ENCODE peak calls at places on chromosomes 6 and 20, in ten cellular contexts. W is Calu3; A is HCT116; C is A549; M is AG08395; X is stimulated activated CD4-positive, alpha-beta T cell treated with anti-CD3 and anti-CD28 coated beads, Interleukin-2, amount 100 ng/mL, for 48 hours; B is astrocyte of the cerebellum; P is activated T-helper 1 cell treated with anti-CD3 and anti-CD28 coated beads, Interleukin-2, amount 50 U/mL, for 16 hours; N is substantia nigra; Q is NCI-H460. R is an unnamed sample.
A peak's percentile ranks its signal among the peaks of the same experiment; 100 is the strongest.

GRCh38 chr6:157561929-157562810 is 181.2 kb downstream of the ZDHHC14 start:
- DNase-seq in W (no peak), A (no peak), C (no peak), M (no peak), X (no peak), B (no peak), P (no peak), N (no peak), Q (no peak), R (no peak)

GRCh38 chr6:111803384-111803783 is 69.9 kb downstream of the FYN start:
- DNase-seq in W (no peak), A (no peak), C (no peak), M (no peak), X (no peak), B (no peak), P (no peak), N (no peak), Q (no peak), R (no peak)

GRCh38 chr20:34921436-34921835 is 34.2 kb downstream of the GSS start:
- DNase-seq in W (no peak), A (no peak), C (no peak), M (peak; percentile 12), X (no peak), B (no peak), P (no peak), N (no peak), Q (no peak), R (no peak)

GRCh38 chr6:1770435-1770843 is 160.7 kb downstream of the FOXC1 start:
- DNase-seq in W (peak; percentile 54), A (no peak), C (no peak), M (peak; percentile 10), X (peak; percentile 13), B (peak; percentile 43), P (no peak), N (no peak), Q (no peak), R (no peak)

GRCh38 chr6:44275749-44276648 is 5.7 kb downstream of the TMEM151B start:
- DNase-seq in W (no peak), A (no peak), C (no peak), M (peak; percentile 22), X (no peak), B (no peak), P (no peak), N (no peak), Q (no peak), R (no peak)

GRCh38 chr6:2480267-2480966 is 235.0 kb upstream of the GMDS start:
- DNase-seq in W (no peak), A (no peak), C (no peak), M (no peak), X (no peak), B (no peak), P (no peak), N (no peak), Q (no peak), R (no peak)

GRCh38 chr20:47809561-47809960 is 24.3 kb upstream of the SULF2 start:
- DNase-seq in W (peak; percentile 95), A (no peak), C (no peak), M (no peak), X (no peak), B (no peak), P (no peak), N (no peak), Q (no peak), R (no peak)

GRCh38 chr20:17611540-17612286 is 41.8 kb downstream of the DSTN start:
- DNase-seq in W (peak; percentile 28), A (peak; percentile 6), C (peak; percentile 31), M (no peak), X (no peak), B (no peak), P (no peak), N (no peak), Q (peak; percentile 16), R (no peak)

GRCh38 chr6:168326294-168327261 is 7.0 kb upstream of the DACT2 start:
- DNase-seq in W (peak; percentile 20), A (no peak), C (no peak), M (no peak), X (no peak), B (no peak), P (no peak), N (no peak), Q (peak; percentile 30), R (no peak)

GRCh38 chr6:22353036-22353560 is 56.3 kb upstream of the PRL start:
- DNase-seq in W (no peak), A (no peak), C (no peak), M (no peak), X (no peak), B (no peak), P (no peak), N (no peak), Q (no peak), R (no peak)

GRCh38 chr6:39568896-39569295 is 156.3 kb downstream of the KIF6 start:
- DNase-seq in W (no peak), A (no peak), C (no peak), M (peak; percentile 60), X (no peak), B (peak; percentile 46), P (no peak), N (no peak), Q (no peak), R (no peak)

GRCh38 chr6:107642348-107643347 is 152.7 kb downstream of the SOBP start:
- DNase-seq in W (no peak), A (no peak), C (no peak), M (no peak), X (no peak), B (no peak), P (no peak), N (no peak), Q (no peak), R (no peak)

GRCh38 chr6:25342784-25343183 is 63.6 kb downstream of the CARMIL1 start:
- DNase-seq in W (no peak), A (no peak), C (peak; percentile 5), M (peak; percentile 44), X (no peak), B (no peak), P (no peak), N (no peak), Q (no peak), R (no peak)

GRCh38 chr6:10404107-10404798 is 10.6 kb downstream of the TFAP2A start:
- DNase-seq in W (peak; percentile 93), A (peak; percentile 92), C (peak; percentile 79), M (peak; percentile 99), X (peak; percentile 82), B (peak; percentile 71), P (peak; percentile 76), N (peak; percentile 75), Q (peak; percentile 93), R (peak; percentile 97)

GRCh38 chr6:114403858-114404257 is 61.0 kb upstream of the HS3ST5 start:
- DNase-seq in W (no peak), A (no peak), C (no peak), M (no peak), X (no peak), B (no peak), P (no peak), N (no peak), Q (no peak), R (no peak)

GRCh38 chr20:844473-845225 is 11.1 kb downstream of the FAM110A start:
- DNase-seq in W (no peak), A (peak; percentile 56), C (peak; percentile 73), M (peak; percentile 98), X (peak; percentile 74), B (peak; percentile 80), P (peak; percentile 81), N (no peak), Q (peak; percentile 56), R (peak; percentile 86)

GRCh38 chr20:21183722-21184121 is 57.8 kb downstream of the KIZ start:
- DNase-seq in W (no peak), A (no peak), C (no peak), M (peak; percentile 71), X (no peak), B (no peak), P (no peak), N (no peak), Q (no peak), R (no peak)

GRCh38 chr6:14799928-14800327 is 445.9 kb upstream of the JARID2 start:
- DNase-seq in W (peak; percentile 38), A (peak; percentile 89), C (peak; percentile 6), M (peak; percentile 54), X (no peak), B (peak; percentile 70), P (no peak), N (no peak), Q (no peak), R (no peak)

GRCh38 chr6:170019259-170020040 is 268.0 kb downstream of the ERMARD start:
- DNase-seq in W (no peak), A (no peak), C (no peak), M (peak; percentile 57), X (no peak), B (no peak), P (no peak), N (no peak), Q (no peak), R (peak; percentile 45)

GRCh38 chr20:41650221-41650948 is 32.2 kb upstream of the CHD6 start:
- DNase-seq in W (peak; percentile 56), A (no peak), C (no peak), M (no peak), X (no peak), B (no peak), P (no peak), N (no peak), Q (no peak), R (no peak)

GRCh38 chr6:39753745-39754084 is 28.5 kb upstream of the KIF6 start:
- DNase-seq in W (no peak), A (no peak), C (no peak), M (peak; percentile 51), X (no peak), B (no peak), P (no peak), N (no peak), Q (no peak), R (no peak)

GRCh38 chr6:20038805-20039204 is 173.5 kb downstream of the MBOAT1 start:
- DNase-seq in W (peak; percentile 35), A (no peak), C (no peak), M (no peak), X (no peak), B (no peak), P (no peak), N (no peak), Q (no peak), R (no peak)

GRCh38 chr6:150272976-150273315 is 95.9 kb upstream of the IYD start:
- DNase-seq in W (no peak), A (no peak), C (no peak), M (no peak), X (no peak), B (no peak), P (no peak), N (no peak), Q (no peak), R (no peak)

GRCh38 chr6:118890997-118891790 is 2.8 kb upstream of the ASF1A start:
- DNase-seq in W (no peak), A (no peak), C (no peak), M (no peak), X (no peak), B (no peak), P (no peak), N (no peak), Q (no peak), R (no peak)

GRCh38 chr6:150038202-150038830 is 13.0 kb upstream of the RAET1L start:
- DNase-seq in W (no peak), A (no peak), C (no peak), M (no peak), X (no peak), B (no peak), P (no peak), N (no peak), Q (no peak), R (no peak)

GRCh38 chr6:3844097-3844463 is 5.1 kb upstream of the FAM50B start:
- DNase-seq in W (no peak), A (no peak), C (no peak), M (peak; percentile 77), X (no peak), B (no peak), P (no peak), N (no peak), Q (no peak), R (no peak)

GRCh38 chr20:38132910-38133501 is 32.1 kb downstream of the TGM2 start:
- DNase-seq in W (no peak), A (no peak), C (no peak), M (no peak), X (no peak), B (no peak), P (no peak), N (no peak), Q (no peak), R (no peak)